ENCODE peak calls at places on chromosomes 3 and 15, in four cellular contexts. I, C, K and M are unnamed samples.

GRCh38 chr3:89268059-89268458 is 160.6 kb downstream of the EPHA3 start:
- DNase-seq in I (no peak), C (no peak), K (no peak), M (no peak)

GRCh38 chr3:127786358-127787070 is 35.8 kb downstream of the MGLL start:
- DNase-seq in I (no peak), C (no peak), K (no peak), M (no peak)

GRCh38 chr3:169456900-169457299 is 206.6 kb downstream of the MECOM start:
- DNase-seq in I (no peak), C (no peak), K (no peak), M (no peak)

GRCh38 chr3:43765417-43766030 is 74.8 kb downstream of the ABHD5 start:
- DNase-seq in I (no peak), C (peak), K (no peak), M (no peak)

GRCh38 chr15:84702961-84703482 is 12.9 kb downstream of the SEC11A start:
- DNase-seq in I (peak), C (peak), K (no peak), M (no peak)

GRCh38 chr3:126758882-126759281 is 54.8 kb downstream of the CHCHD6 start:
- DNase-seq in I (no peak), C (no peak), K (no peak), M (no peak)

GRCh38 chr3:127671523-127672428 is 976 bp upstream of the ABTB1 start:
- DNase-seq in I (no peak), C (no peak), K (no peak), M (no peak)

GRCh38 chr15:98035577-98036010 is 75.1 kb downstream of the ARRDC4 start:
- DNase-seq in I (no peak), C (no peak), K (no peak), M (no peak)

GRCh38 chr3:23203651-23204111 is 554 bp downstream of the UBE2E2 start:
- DNase-seq in I (no peak), C (peak), K (no peak), M (no peak)

GRCh38 chr15:78322243-78322642 is 17.9 kb upstream of the CRABP1 start:
- DNase-seq in I (peak), C (peak), K (no peak), M (peak)

GRCh38 chr15:39301589-39301999 is 279.3 kb upstream of the THBS1 start:
- DNase-seq in I (no peak), C (peak), K (no peak), M (no peak)

GRCh38 chr15:42289166-42289565 is 15.9 kb upstream of the TMEM87A start:
- DNase-seq in I (no peak), C (no peak), K (no peak), M (no peak)

GRCh38 chr3:128009952-128010846 is 42.0 kb upstream of the SEC61A1 start:
- DNase-seq in I (no peak), C (peak), K (no peak), M (no peak)

GRCh38 chr15:29131336-29132109 is 138.1 kb downstream of the NSMCE3 start:
- DNase-seq in I (no peak), C (no peak), K (no peak), M (no peak)

GRCh38 chr3:152113992-152114651 is 154.6 kb upstream of the MBNL1 start:
- DNase-seq in I (no peak), C (peak), K (no peak), M (no peak)

GRCh38 chr3:43206632-43207031 is 79.7 kb upstream of the SNRK start:
- DNase-seq in I (no peak), C (no peak), K (no peak), M (no peak)

GRCh38 chr3:114121996-114122709 is 56.7 kb downstream of the DRD3 start:
- DNase-seq in I (peak), C (peak), K (no peak), M (no peak)